ENCODE peak calls at places on chromosome 21, in six cellular contexts. Y is ovary, B is spleen, C is colonic mucosa, O is Panc1, P is sigmoid colon. S is an unnamed sample.

GRCh38 chr21:17925000-17925610 is 105.9 kb upstream of the C21orf91 start:
- DNase-seq in C (peak; percentile 58), Y (no peak), B (no peak), P (no peak), O (peak; percentile 41), S (peak; percentile 64)

GRCh38 chr21:34199121-34199910 is 125.9 kb downstream of the MRPS6 start:
- DNase-seq in P (no peak), B (no peak), C (no peak), Y (no peak), O (no peak), S (no peak)

GRCh38 chr21:21722736-21723135 is 724.5 kb downstream of the NCAM2 start:
- DNase-seq in Y (no peak), B (no peak), P (no peak), O (no peak), C (no peak), S (no peak)

GRCh38 chr21:29511076-29511475 is 212.4 kb downstream of the BACH1 start:
- DNase-seq in Y (no peak), B (no peak), O (no peak), C (no peak), P (no peak), S (no peak)

GRCh38 chr21:28099296-28099695 is 893.4 kb downstream of the LTN1 start:
- DNase-seq in C (peak; percentile 25), Y (peak; percentile 50), P (peak; percentile 77), B (no peak), O (no peak), S (peak; percentile 65)

GRCh38 chr21:41374867-41375533 is 13.2 kb downstream of the MX2 start:
- DNase-seq in P (no peak), Y (no peak), B (no peak), C (no peak), O (no peak), S (no peak)

GRCh38 chr21:27526451-27526850 is 559.6 kb upstream of the ADAMTS5 start:
- DNase-seq in C (no peak), B (no peak), Y (no peak), P (no peak), O (no peak), S (no peak)

GRCh38 chr21:26124421-26124833 is 46.1 kb downstream of the APP start:
- DNase-seq in Y (no peak), P (no peak), O (no peak), C (no peak), B (no peak), S (no peak)

GRCh38 chr21:18349468-18349867 is 54.1 kb downstream of the TMPRSS15 start:
- DNase-seq in B (no peak), C (no peak), P (no peak), Y (no peak), O (no peak), S (no peak)

GRCh38 chr21:30981403-30981802 is 56.9 kb downstream of the KRTAP19-8 start:
- DNase-seq in B (no peak), C (no peak), Y (no peak), O (no peak), P (no peak), S (no peak)

GRCh38 chr21:17542371-17542992 is 29.6 kb downstream of the CXADR start:
- DNase-seq in Y (no peak), O (no peak), B (no peak), P (no peak), C (no peak), S (peak; percentile 41)

GRCh38 chr21:20639026-20639425 is 359.2 kb upstream of the NCAM2 start:
- DNase-seq in B (no peak), P (no peak), Y (no peak), C (no peak), O (no peak), S (no peak)

GRCh38 chr21:21559285-21560045 is 561.3 kb downstream of the NCAM2 start:
- DNase-seq in Y (no peak), B (no peak), O (no peak), C (no peak), P (no peak), S (no peak)

GRCh38 chr21:26554365-26554764 is 18.7 kb downstream of the CYYR1 start:
- DNase-seq in O (no peak), C (no peak), B (no peak), P (no peak), Y (no peak), S (no peak)

GRCh38 chr21:16837319-16837718 is 675.5 kb upstream of the CXADR start:
- DNase-seq in Y (no peak), B (no peak), C (no peak), P (no peak), O (no peak), S (no peak)

GRCh38 chr21:26490771-26491170 is 82.3 kb downstream of the CYYR1 start:
- DNase-seq in C (no peak), Y (no peak), B (no peak), O (no peak), P (no peak), S (no peak)

GRCh38 chr21:31397515-31397926 is 53.5 kb upstream of the TIAM1 start:
- DNase-seq in O (no peak), Y (no peak), B (no peak), C (peak; percentile 21), P (no peak), S (peak; percentile 2)

GRCh38 chr21:37373539-37373938 is 7.0 kb downstream of the DYRK1A start:
- DNase-seq in P (no peak), B (no peak), Y (no peak), C (no peak), O (no peak), S (no peak)

GRCh38 chr21:37372127-37372731 is 5.7 kb downstream of the DYRK1A start:
- DNase-seq in C (no peak), O (no peak), B (no peak), Y (no peak), P (no peak), S (no peak)

GRCh38 chr21:37375866-37376574 is 9.4 kb downstream of the DYRK1A start:
- DNase-seq in O (no peak), P (no peak), Y (no peak), C (no peak), B (no peak), S (no peak)

GRCh38 chr21:37371041-37371397 is 4.4 kb downstream of the DYRK1A start:
- DNase-seq in O (no peak), P (no peak), Y (no peak), B (no peak), C (no peak), S (no peak)

DNA sequence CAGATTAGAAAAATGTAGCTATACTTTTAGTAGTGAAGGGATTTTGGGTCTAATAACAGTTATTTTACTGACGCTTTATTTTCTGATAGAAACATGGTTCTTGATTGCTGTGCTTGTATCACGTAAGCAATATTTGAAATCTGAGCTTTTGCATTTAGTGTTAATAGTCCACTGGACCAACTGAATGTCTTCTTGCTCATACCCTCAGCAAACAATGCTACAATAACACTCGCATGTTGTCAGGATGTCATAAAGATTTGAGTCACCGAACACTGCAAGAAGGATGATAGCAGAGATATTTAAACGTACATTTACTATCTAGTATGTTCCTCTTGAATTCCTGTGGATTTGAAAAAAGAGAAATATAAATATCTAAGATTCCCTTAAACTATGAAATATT is 7.5 kb downstream of the DYRK1A start:
- DNase-seq in O (no peak), P (no peak), Y (no peak), C (no peak), B (no peak), S (peak; percentile 21)
- H3K27ac ChIP-seq in O (no peak overlapping the region), P (no peak overlapping the region), Y (no peak overlapping the region), C (no peak overlapping the region), B (no peak overlapping the region), S (no peak overlapping the region)

GRCh38 chr21:38440746-38441145 is 57.5 kb downstream of the ERG start:
- DNase-seq in Y (no peak), B (no peak), C (no peak), O (no peak), P (no peak), S (no peak)

GRCh38 chr21:38439957-38440356 is 58.3 kb downstream of the ERG start:
- DNase-seq in O (no peak), C (no peak), B (no peak), P (no peak), Y (no peak), S (no peak)

GRCh38 chr21:38439336-38439900 is 58.9 kb downstream of the ERG start:
- DNase-seq in C (no peak), O (no peak), P (no peak), B (no peak), Y (no peak), S (no peak)

GRCh38 chr21:38441153-38441552 is 57.1 kb downstream of the ERG start:
- DNase-seq in B (no peak), C (no peak), Y (no peak), P (no peak), O (no peak), S (no peak)

GRCh38 chr21:38443110-38443509 is 55.2 kb downstream of the ERG start:
- DNase-seq in C (no peak), Y (no peak), P (no peak), O (no peak), B (no peak), S (no peak)
- H3K4me1 ChIP-seq in C (no peaks in the 10 kb centered on the region), Y (peaks cover 7% of the 10 kb centered on the region), P (no peaks in the 10 kb centered on the region), O (no peaks in the 10 kb centered on the region), B (peaks cover 56% of the 10 kb centered on the region), S (no peaks in the 10 kb centered on the region)

GRCh38 chr21:36646011-36646410 is 52.9 kb upstream of the SIM2 start:
- DNase-seq in O (no peak), P (no peak), Y (no peak), C (no peak), B (no peak), S (no peak)

GRCh38 chr21:36646645-36647044 is 52.3 kb upstream of the SIM2 start:
- DNase-seq in B (no peak), P (no peak), C (no peak), O (no peak), Y (no peak), S (no peak)

GRCh38 chr21:36642777-36643176 is 56.1 kb upstream of the SIM2 start:
- DNase-seq in P (no peak), O (no peak), C (no peak), B (no peak), Y (no peak), S (no peak)

GRCh38 chr21:36643374-36644250 is 55.3 kb upstream of the SIM2 start:
- DNase-seq in Y (no peak), O (no peak), C (no peak), P (no peak), B (no peak), S (no peak)

DNA sequence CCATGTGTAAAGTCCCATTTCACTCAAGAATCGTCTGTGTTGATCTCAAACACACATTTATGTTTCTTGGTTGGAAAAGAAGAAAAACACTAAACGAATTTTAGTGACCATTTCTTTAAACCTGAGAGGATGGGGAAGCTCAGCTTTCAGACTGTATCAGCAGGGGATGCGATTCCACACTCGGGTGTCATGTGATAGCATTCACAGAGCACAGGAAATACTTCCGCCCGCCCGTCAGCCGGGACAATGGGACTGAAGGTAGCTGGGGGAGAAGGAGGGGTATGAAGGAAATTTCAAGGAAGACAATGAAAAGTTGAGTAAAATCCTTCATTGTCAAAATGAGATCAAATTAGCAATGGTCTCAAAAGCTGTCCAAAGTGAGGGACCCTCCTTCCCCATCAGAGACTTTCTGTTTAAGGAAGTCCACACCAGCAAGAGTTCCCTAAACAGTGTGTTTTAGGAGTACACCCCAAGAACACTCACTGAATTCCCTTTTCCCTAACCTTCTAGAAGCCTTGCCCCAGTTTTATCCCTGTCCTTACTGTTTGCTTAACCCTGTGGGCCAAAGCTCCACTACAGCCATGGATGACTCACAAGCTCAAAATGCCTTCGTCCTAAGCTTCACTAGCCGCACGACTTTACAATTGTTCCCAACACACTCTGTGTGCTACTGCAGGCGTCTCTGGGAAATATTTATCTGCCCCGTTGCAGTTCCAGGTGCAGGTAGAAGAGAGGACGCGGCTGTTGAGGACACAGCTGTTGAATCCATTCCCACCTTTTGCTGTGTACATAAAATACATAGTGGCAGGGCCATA is 51.4 kb upstream of the SIM2 start:
- DNase-seq in Y (no peak), P (no peak), C (no peak), O (no peak), B (no peak), S (no peak)
- H3K27ac ChIP-seq in Y (no peak overlapping the region), P (no peak overlapping the region), C (no peak overlapping the region), O (no peak overlapping the region), B (no peak overlapping the region), S (no peak overlapping the region)

GRCh38 chr21:38914531-38915385 is 109.0 kb downstream of the ETS2 start:
- DNase-seq in O (no peak), B (no peak), C (no peak), Y (peak; percentile 63), P (peak; percentile 66), S (peak; percentile 73)
- H3K4me1 ChIP-seq in O (no peaks in the 10 kb centered on the region), B (peaks cover 35% of the 10 kb centered on the region), C (peaks cover 8% of the 10 kb centered on the region), Y (peaks cover 17% of the 10 kb centered on the region), P (peaks cover 33% of the 10 kb centered on the region), S (peaks cover 6% of the 10 kb centered on the region)